ENCODE peak calls at places on chromosomes 5 and 9, in ten cellular contexts. E is hepatocyte, C is A549, B is sigmoid colon, K is ovary, M is AG04450, Q is fibroblast of lung, A is thyroid gland, G is SK-N-SH, D is esophagus squamous epithelium. F is an unnamed sample.

GRCh38 chr5:76607353-76607871 is 15.8 kb downstream of the F2RL2 start:
- DNase-seq in E (peak), C (no peak), B (no peak), K (no peak), M (no peak), Q (peak), A (no peak), G (no peak), D (no peak), F (no peak)

GRCh38 chr5:115333164-115333563 is 36.7 kb upstream of the CCDC112 start:
- DNase-seq in E (no peak), C (no peak), B (no peak), K (no peak), M (no peak), Q (peak), A (no peak), G (no peak), D (no peak), F (no peak)

GRCh38 chr5:157335534-157336422 is 69.9 kb downstream of the CYFIP2 start:
- DNase-seq in E (peak), C (no peak), B (no peak), K (no peak), M (peak), Q (no peak), A (no peak), G (no peak), D (no peak), F (no peak)

GRCh38 chr5:60205071-60205470 is 311.5 kb upstream of the PDE4D start:
- DNase-seq in E (no peak), C (no peak), B (no peak), K (no peak), M (no peak), Q (no peak), A (no peak), G (no peak), D (no peak), F (no peak)

GRCh38 chr9:4862506-4863250 is 69.9 kb downstream of the RCL1 start:
- DNase-seq in E (no peak), C (no peak), B (peak), K (peak), M (no peak), Q (no peak), A (no peak), G (no peak), D (no peak), F (no peak)

GRCh38 chr9:106590759-106591505 is 272.0 kb upstream of the ZNF462 start:
- DNase-seq in E (no peak), C (no peak), B (no peak), K (no peak), M (no peak), Q (no peak), A (no peak), G (no peak), D (no peak), F (no peak)

GRCh38 chr9:100160021-100160420 is 61.0 kb downstream of the INVS start:
- DNase-seq in E (no peak), C (no peak), B (no peak), K (no peak), M (no peak), Q (peak), A (no peak), G (no peak), D (no peak), F (no peak)

GRCh38 chr9:5326893-5327548 is 12.7 kb downstream of the RLN1 start:
- DNase-seq in E (peak), C (no peak), B (no peak), K (no peak), M (no peak), Q (peak), A (peak), G (no peak), D (no peak), F (no peak)

GRCh38 chr9:35714579-35715252 is 17.3 kb downstream of the TLN1 start:
- DNase-seq in E (no peak), C (no peak), B (peak), K (no peak), M (no peak), Q (no peak), A (no peak), G (no peak), D (no peak), F (no peak)

GRCh38 chr5:33167541-33167940 is 273.2 kb upstream of the TARS1 start:
- DNase-seq in E (no peak), C (no peak), B (no peak), K (no peak), M (no peak), Q (peak), A (no peak), G (no peak), D (no peak), F (no peak)

GRCh38 chr5:74684900-74685851 is at the start of gene HEXB:
- DNase-seq in E (peak), C (peak), B (peak), K (peak), M (no peak), Q (peak), A (peak), G (peak), D (peak), F (peak)

GRCh38 chr9:131138676-131139075 is 13.3 kb downstream of the NUP214 start:
- DNase-seq in E (no peak), C (no peak), B (no peak), K (no peak), M (no peak), Q (no peak), A (no peak), G (no peak), D (no peak), F (no peak)

GRCh38 chr5:53549792-53550191 is 10.6 kb upstream of the NDUFS4 start:
- DNase-seq in E (no peak), C (no peak), B (no peak), K (no peak), M (no peak), Q (no peak), A (no peak), G (no peak), D (no peak), F (no peak)

GRCh38 chr5:141992349-141992963 is 20.4 kb downstream of the GNPDA1 start:
- DNase-seq in E (peak), C (peak), B (peak), K (peak), M (no peak), Q (peak), A (peak), G (peak), D (no peak), F (peak)

GRCh38 chr9:90915693-90916092 is 114.1 kb downstream of the SYK start:
- DNase-seq in E (peak), C (peak), B (no peak), K (no peak), M (no peak), Q (no peak), A (peak), G (peak), D (no peak), F (no peak)

GRCh38 chr9:79684711-79685575 is 113.2 kb downstream of the TLE4 start:
- DNase-seq in E (no peak), C (no peak), B (no peak), K (no peak), M (no peak), Q (peak), A (no peak), G (no peak), D (no peak), F (no peak)

GRCh38 chr9:115615821-115616665 is 498.1 kb upstream of the TNC start:
- DNase-seq in E (no peak), C (peak), B (no peak), K (no peak), M (peak), Q (peak), A (no peak), G (peak), D (no peak), F (no peak)

GRCh38 chr9:133609311-133610098 is at the start of gene FAM163B:
- DNase-seq in E (peak), C (no peak), B (no peak), K (peak), M (no peak), Q (peak), A (peak), G (peak), D (no peak), F (peak)

GRCh38 chr5:32531885-32532520 is 53.4 kb upstream of the SUB1 start:
- DNase-seq in E (peak), C (peak), B (no peak), K (no peak), M (no peak), Q (peak), A (no peak), G (no peak), D (no peak), F (no peak)

GRCh38 chr9:129270205-129270604 is 92.1 kb upstream of the IER5L start:
- DNase-seq in E (no peak), C (no peak), B (no peak), K (no peak), M (no peak), Q (no peak), A (no peak), G (no peak), D (no peak), F (no peak)

GRCh38 chr9:18317896-18318295 is 156.1 kb upstream of the ADAMTSL1 start:
- DNase-seq in E (no peak), C (no peak), B (no peak), K (no peak), M (no peak), Q (peak), A (no peak), G (no peak), D (no peak), F (no peak)

GRCh38 chr5:73445708-73446630 is 2.6 kb downstream of the FOXD1 start:
- DNase-seq in E (no peak), C (no peak), B (no peak), K (no peak), M (no peak), Q (no peak), A (no peak), G (no peak), D (no peak), F (no peak)

GRCh38 chr5:73448072-73448432 is 525 bp downstream of the FOXD1 start:
- DNase-seq in E (no peak), C (peak), B (no peak), K (no peak), M (no peak), Q (no peak), A (no peak), G (peak), D (no peak), F (no peak)

GRCh38 chr5:73446631-73447233 is 1.8 kb downstream of the FOXD1 start:
- DNase-seq in E (no peak), C (peak), B (no peak), K (no peak), M (no peak), Q (no peak), A (no peak), G (no peak), D (no peak), F (no peak)

GRCh38 chr5:73448451-73449136 is at the start of gene FOXD1:
- DNase-seq in E (peak), C (peak), B (peak), K (peak), M (peak), Q (peak), A (peak), G (peak), D (peak), F (peak)

DNA sequence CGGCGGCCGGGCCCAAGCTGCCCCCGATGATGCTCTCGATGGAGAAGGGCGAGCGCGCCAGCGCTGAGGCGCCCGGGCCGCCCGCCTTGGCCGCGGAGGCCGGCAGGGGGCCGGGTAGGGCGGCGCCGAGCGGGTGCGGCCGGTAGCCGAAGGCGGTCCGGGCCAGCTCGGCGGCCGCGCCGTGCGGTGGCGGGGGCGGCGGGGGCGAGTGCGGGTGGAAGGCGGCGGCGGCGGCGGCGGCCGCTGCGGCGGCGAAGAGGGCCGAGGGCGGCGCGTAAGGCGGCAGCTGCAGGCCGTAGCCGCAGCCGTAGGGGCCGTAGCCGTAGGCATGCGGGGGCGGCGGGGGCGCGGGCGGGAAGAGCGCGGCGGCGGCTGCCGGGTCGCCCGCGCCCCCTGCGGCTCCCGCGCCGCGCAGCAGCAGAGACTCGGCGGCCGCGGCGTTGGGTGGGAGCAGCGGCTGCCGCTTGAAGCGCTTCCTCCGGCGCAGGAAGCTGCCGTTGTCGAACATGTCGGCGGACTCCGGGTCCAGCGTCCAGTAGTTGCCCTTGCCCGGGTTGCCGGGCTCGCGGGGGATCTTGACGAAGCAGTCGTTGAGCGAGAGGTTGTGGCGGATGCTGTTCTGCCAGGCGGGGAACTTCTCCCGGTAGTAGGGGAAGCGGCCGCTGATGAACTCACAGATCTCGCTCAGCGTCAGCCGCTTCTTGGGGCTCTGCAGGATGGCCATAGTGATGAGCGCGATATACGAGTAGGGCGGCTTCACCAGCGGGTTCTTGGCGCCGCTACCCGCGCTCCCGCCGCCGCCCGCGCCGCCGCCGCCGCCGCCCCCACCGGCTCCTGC is 1.1 kb downstream of the FOXD1 start:
- DNase-seq in E (peak), C (peak), B (no peak), K (peak), M (no peak), Q (peak), A (no peak), G (peak), D (no peak), F (no peak)
- H3K4me3 ChIP-seq in E (peak), C (peak), B (peak), K (peak), M (peak), Q (peak), A (peak), G (peak), D (peak), F (peak)

DNA sequence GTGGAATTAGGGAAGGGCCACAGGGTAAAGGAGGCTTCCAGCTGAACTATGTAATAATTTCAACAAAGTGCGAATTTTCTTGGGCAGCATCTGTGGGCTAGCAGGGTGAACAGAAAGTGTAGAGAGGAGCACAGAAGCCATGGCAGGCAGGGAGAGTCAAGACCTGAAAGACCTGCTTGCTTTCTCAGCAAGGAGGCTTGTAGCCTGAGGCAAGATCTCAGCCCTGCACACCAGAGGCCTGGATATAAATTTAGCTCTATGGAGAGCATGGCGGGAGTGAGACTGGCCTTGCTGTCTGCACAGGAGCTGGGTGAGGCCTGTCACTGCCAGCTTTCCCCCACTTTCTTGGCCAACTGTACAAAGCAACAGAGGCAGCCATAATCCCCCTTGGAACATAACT is 32.1 kb upstream of the SH3TC2 start:
- DNase-seq in E (no peak), C (no peak), B (no peak), K (no peak), M (no peak), Q (no peak), A (no peak), G (no peak), D (no peak), F (no peak)
- H3K4me3 ChIP-seq in E (no peak), C (no peak), B (no peak), K (no peak), M (no peak), Q (no peak), A (no peak), G (no peak), D (no peak), F (no peak)

DNA sequence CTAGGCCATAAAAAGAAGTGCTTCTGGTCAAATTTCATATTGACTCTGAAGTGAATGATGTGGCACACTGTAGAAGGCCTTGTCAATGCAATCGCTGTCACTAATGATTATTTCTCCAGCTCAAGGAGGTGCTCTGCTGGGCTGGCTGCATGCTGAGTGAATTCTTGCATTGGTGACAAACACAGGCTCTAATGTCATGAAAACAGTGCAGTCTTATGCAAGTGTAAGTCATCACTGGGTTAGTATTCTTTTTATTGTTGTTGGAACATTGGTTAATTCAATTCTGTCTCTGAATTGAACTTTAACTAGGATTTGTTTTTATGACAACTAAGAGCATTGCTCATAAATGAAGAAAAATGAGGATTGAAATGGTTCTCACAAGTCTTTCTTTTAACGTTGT is 57.3 kb upstream of the CD180 start:
- DNase-seq in E (no peak), C (no peak), B (no peak), K (no peak), M (no peak), Q (no peak), A (no peak), G (no peak), D (no peak), F (no peak)
- H3K4me3 ChIP-seq in E (no peak), C (no peak), B (no peak), K (no peak), M (no peak), Q (no peak), A (no peak), G (no peak), D (no peak), F (no peak)

GRCh38 chr9:124663046-124663961 is 107.8 kb downstream of the NR6A1 start:
- DNase-seq in E (no peak), C (no peak), B (no peak), K (no peak), M (no peak), Q (peak), A (no peak), G (no peak), D (no peak), F (no peak)
- H3K4me3 ChIP-seq in E (no peak), C (no peak), B (no peak), K (no peak), M (no peak), Q (no peak), A (no peak), G (no peak), D (no peak), F (no peak)

GRCh38 chr9:112112519-112112918 is 62.6 kb downstream of the SUSD1 start:
- DNase-seq in E (no peak), C (peak), B (no peak), K (no peak), M (peak), Q (peak), A (no peak), G (no peak), D (no peak), F (no peak)

GRCh38 chr9:112115109-112115508 is 60.0 kb downstream of the SUSD1 start:
- DNase-seq in E (no peak), C (no peak), B (no peak), K (no peak), M (no peak), Q (no peak), A (no peak), G (no peak), D (no peak), F (no peak)

GRCh38 chr9:112111461-112111860 is 63.6 kb downstream of the SUSD1 start:
- DNase-seq in E (no peak), C (no peak), B (no peak), K (no peak), M (no peak), Q (no peak), A (no peak), G (no peak), D (no peak), F (no peak)

GRCh38 chr9:112110773-112111106 is 64.4 kb downstream of the SUSD1 start:
- DNase-seq in E (no peak), C (no peak), B (no peak), K (no peak), M (no peak), Q (no peak), A (no peak), G (no peak), D (no peak), F (no peak)

DNA sequence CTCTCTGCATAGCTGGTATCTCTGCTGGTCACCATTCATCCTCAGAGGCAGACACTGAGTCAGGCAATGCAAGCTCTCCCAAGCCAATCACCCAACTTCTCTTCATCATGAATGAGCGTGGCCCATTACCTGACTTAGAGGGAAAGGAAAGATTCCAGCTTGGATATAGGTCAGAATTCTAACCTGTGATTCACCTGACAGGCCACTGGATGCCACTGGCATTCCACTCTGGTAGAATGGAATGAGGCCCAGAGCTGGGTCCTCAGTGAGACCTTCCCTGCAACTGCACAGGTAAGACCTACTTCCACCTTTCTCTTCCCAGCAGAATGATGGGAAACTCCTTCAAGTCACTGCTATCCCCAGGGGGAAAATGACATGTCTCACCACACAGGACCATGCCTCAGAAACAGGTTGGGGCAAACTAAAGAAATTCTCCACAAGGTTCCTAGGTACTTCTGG is 62.1 kb downstream of the SUSD1 start:
- DNase-seq in E (peak), C (peak), B (no peak), K (no peak), M (no peak), Q (no peak), A (peak), G (peak), D (no peak), F (no peak)
- H3K4me3 ChIP-seq in E (no peak), C (no peak), B (no peak), K (no peak), M (no peak), Q (no peak), A (no peak), G (no peak), D (no peak), F (no peak)

GRCh38 chr9:83538890-83539238 is 663 bp upstream of the FRMD3 start:
- DNase-seq in E (no peak), C (no peak), B (no peak), K (no peak), M (no peak), Q (no peak), A (no peak), G (no peak), D (no peak), F (no peak)
- H3K4me3 ChIP-seq in E (peak), C (peak), B (peak), K (peak), M (no peak), Q (no peak), A (peak), G (peak), D (peak), F (peak)

DNA sequence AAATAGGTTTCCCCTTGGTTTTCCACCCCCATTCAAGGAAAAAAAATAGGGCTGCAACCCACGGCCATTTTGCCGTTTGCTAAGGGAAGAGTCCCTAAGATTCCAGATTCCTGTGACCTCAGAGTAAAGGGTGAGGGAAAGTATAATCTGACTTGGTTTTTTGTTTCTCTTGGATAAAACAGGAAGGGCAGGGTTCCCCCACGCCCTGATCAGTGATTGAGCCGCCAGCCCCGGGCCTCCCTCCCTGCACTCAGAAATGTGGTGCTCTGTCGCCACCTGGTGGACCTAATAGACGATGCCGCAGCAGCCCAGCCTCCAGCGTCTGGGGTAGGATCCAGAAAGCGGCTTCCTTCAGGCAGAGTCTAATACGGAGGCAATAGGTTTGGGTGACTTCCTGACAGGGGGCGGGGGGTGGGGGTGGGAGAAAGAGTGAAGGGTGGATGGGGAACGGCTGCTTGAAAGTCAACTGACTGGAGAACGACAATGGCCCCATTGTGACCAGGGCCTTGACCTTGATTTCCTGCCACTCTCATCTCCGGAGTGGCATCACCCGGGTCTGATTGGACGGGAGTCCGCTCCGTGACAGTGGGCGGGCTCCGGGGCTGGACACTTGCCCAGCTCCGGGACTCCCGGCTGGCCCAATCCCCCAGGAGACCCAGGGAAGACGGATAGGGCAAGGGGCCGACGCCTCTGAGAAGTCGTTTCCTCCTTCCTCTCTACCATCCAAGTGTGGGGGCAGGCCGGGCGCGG is 17.8 kb upstream of the CYSTM1 start:
- DNase-seq in E (peak), C (peak), B (peak), K (peak), M (no peak), Q (peak), A (peak), G (peak), D (peak), F (peak)
- H3K4me3 ChIP-seq in E (no peak), C (peak), B (peak), K (peak), M (peak), Q (peak), A (peak), G (peak), D (peak), F (no peak)

F was measured in heart right ventricle.